ENCODE peak calls at places on chromosomes 3 and 15, in ten cellular contexts. One of them, this sample, is unnamed.

GRCh38 chr15:36544518-36545383 is 34.7 kb upstream of the CDIN1 start:
- DNase-seq in GM12891: no peak
- DNase-seq in breast epithelium: no peak
- DNase-seq in GM23338: peak; percentile 85
- DNase-seq in K562: no peak
- DNase-seq in Panc1: no peak
- DNase-seq in SK-N-MC: no peak
- DNase-seq in suprapubic skin: no peak
- DNase-seq in sigmoid colon: no peak
- DNase-seq in stomach: no peak
- DNase-seq in this sample: no peak

GRCh38 chr15:32694222-32694983 is 23.4 kb upstream of the GREM1 start:
- DNase-seq in Panc1: no peak
- DNase-seq in sigmoid colon: no peak
- DNase-seq in SK-N-MC: no peak
- DNase-seq in suprapubic skin: no peak
- DNase-seq in GM23338: no peak
- DNase-seq in stomach: no peak
- DNase-seq in GM12891: no peak
- DNase-seq in breast epithelium: no peak
- DNase-seq in K562: no peak
- DNase-seq in this sample: no peak

GRCh38 chr15:67840747-67841634 is 1.1 kb upstream of the RNU6-1 start:
- DNase-seq in breast epithelium: no peak
- DNase-seq in sigmoid colon: peak; percentile 75
- DNase-seq in Panc1: no peak
- DNase-seq in GM12891: no peak
- DNase-seq in suprapubic skin: no peak
- DNase-seq in SK-N-MC: no peak
- DNase-seq in GM23338: no peak
- DNase-seq in K562: no peak
- DNase-seq in stomach: no peak
- DNase-seq in this sample: no peak

GRCh38 chr3:190533511-190534282 is 19.8 kb downstream of the IL1RAP start:
- DNase-seq in stomach: no peak
- DNase-seq in GM12891: no peak
- DNase-seq in GM23338: peak; percentile 33
- DNase-seq in Panc1: no peak
- DNase-seq in SK-N-MC: no peak
- DNase-seq in suprapubic skin: peak; percentile 82
- DNase-seq in K562: no peak
- DNase-seq in breast epithelium: no peak
- DNase-seq in sigmoid colon: peak; percentile 78
- DNase-seq in this sample: peak; percentile 82

GRCh38 chr3:156906275-156906674 is 80.1 kb downstream of the LEKR1 start:
- DNase-seq in K562: no peak
- DNase-seq in GM12891: no peak
- DNase-seq in stomach: no peak
- DNase-seq in breast epithelium: no peak
- DNase-seq in Panc1: no peak
- DNase-seq in sigmoid colon: no peak
- DNase-seq in suprapubic skin: no peak
- DNase-seq in GM23338: no peak
- DNase-seq in SK-N-MC: no peak
- DNase-seq in this sample: no peak

GRCh38 chr3:177144922-177145321 is 52.4 kb downstream of the TBL1XR1 start:
- DNase-seq in K562: no peak
- DNase-seq in GM12891: no peak
- DNase-seq in breast epithelium: no peak
- DNase-seq in GM23338: no peak
- DNase-seq in stomach: no peak
- DNase-seq in Panc1: no peak
- DNase-seq in suprapubic skin: no peak
- DNase-seq in SK-N-MC: no peak
- DNase-seq in sigmoid colon: no peak
- DNase-seq in this sample: no peak

GRCh38 chr3:119156868-119157267 is 10.9 kb downstream of the TEX55 start:
- DNase-seq in SK-N-MC: no peak
- DNase-seq in sigmoid colon: no peak
- DNase-seq in GM23338: no peak
- DNase-seq in stomach: no peak
- DNase-seq in breast epithelium: no peak
- DNase-seq in GM12891: no peak
- DNase-seq in Panc1: no peak
- DNase-seq in K562: no peak
- DNase-seq in suprapubic skin: no peak
- DNase-seq in this sample: no peak

GRCh38 chr15:79901958-79902357 is 5.1 kb upstream of the MTHFS start:
- DNase-seq in stomach: no peak
- DNase-seq in K562: no peak
- DNase-seq in GM23338: no peak
- DNase-seq in GM12891: no peak
- DNase-seq in suprapubic skin: no peak
- DNase-seq in Panc1: no peak
- DNase-seq in SK-N-MC: no peak
- DNase-seq in breast epithelium: no peak
- DNase-seq in sigmoid colon: no peak
- DNase-seq in this sample: peak; percentile 74

GRCh38 chr3:188343894-188344293 is 189.9 kb downstream of the LPP start:
- DNase-seq in sigmoid colon: no peak
- DNase-seq in GM12891: no peak
- DNase-seq in Panc1: no peak
- DNase-seq in stomach: no peak
- DNase-seq in suprapubic skin: no peak
- DNase-seq in breast epithelium: no peak
- DNase-seq in SK-N-MC: no peak
- DNase-seq in GM23338: no peak
- DNase-seq in K562: no peak
- DNase-seq in this sample: no peak

GRCh38 chr15:81289910-81290309 is 34.0 kb downstream of the STARD5 start:
- DNase-seq in SK-N-MC: no peak
- DNase-seq in GM12891: no peak
- DNase-seq in stomach: no peak
- DNase-seq in Panc1: no peak
- DNase-seq in K562: no peak
- DNase-seq in GM23338: no peak
- DNase-seq in sigmoid colon: no peak
- DNase-seq in breast epithelium: no peak
- DNase-seq in suprapubic skin: no peak
- DNase-seq in this sample: no peak

GRCh38 chr15:26433818-26434217 is 339.0 kb downstream of the GABRB3 start:
- DNase-seq in GM12891: no peak
- DNase-seq in GM23338: no peak
- DNase-seq in stomach: no peak
- DNase-seq in K562: no peak
- DNase-seq in Panc1: no peak
- DNase-seq in SK-N-MC: no peak
- DNase-seq in breast epithelium: no peak
- DNase-seq in suprapubic skin: no peak
- DNase-seq in sigmoid colon: no peak
- DNase-seq in this sample: no peak

GRCh38 chr3:51024765-51025681 is 350.3 kb downstream of the DOCK3 start:
- DNase-seq in K562: no peak
- DNase-seq in SK-N-MC: no peak
- DNase-seq in sigmoid colon: no peak
- DNase-seq in GM12891: no peak
- DNase-seq in GM23338: peak; percentile 3
- DNase-seq in stomach: peak; percentile 50
- DNase-seq in Panc1: no peak
- DNase-seq in breast epithelium: no peak
- DNase-seq in suprapubic skin: no peak
- DNase-seq in this sample: peak; percentile 5

GRCh38 chr15:42286445-42287029 is 13.3 kb upstream of the TMEM87A start:
- DNase-seq in GM23338: no peak
- DNase-seq in Panc1: no peak
- DNase-seq in stomach: no peak
- DNase-seq in suprapubic skin: no peak
- DNase-seq in K562: no peak
- DNase-seq in breast epithelium: no peak
- DNase-seq in sigmoid colon: no peak
- DNase-seq in GM12891: no peak
- DNase-seq in SK-N-MC: no peak
- DNase-seq in this sample: no peak

GRCh38 chr3:55441499-55441898 is 45.6 kb downstream of the WNT5A start:
- DNase-seq in GM23338: peak; percentile 52
- DNase-seq in stomach: no peak
- DNase-seq in GM12891: no peak
- DNase-seq in sigmoid colon: no peak
- DNase-seq in breast epithelium: no peak
- DNase-seq in SK-N-MC: no peak
- DNase-seq in suprapubic skin: no peak
- DNase-seq in Panc1: no peak
- DNase-seq in K562: no peak
- DNase-seq in this sample: no peak

GRCh38 chr3:13385373-13385965 is 34.7 kb downstream of the NUP210 start:
- DNase-seq in sigmoid colon: no peak
- DNase-seq in suprapubic skin: no peak
- DNase-seq in GM23338: no peak
- DNase-seq in SK-N-MC: no peak
- DNase-seq in Panc1: no peak
- DNase-seq in K562: no peak
- DNase-seq in GM12891: no peak
- DNase-seq in stomach: no peak
- DNase-seq in breast epithelium: no peak
- DNase-seq in this sample: no peak

GRCh38 chr15:70321106-70321809 is 223.5 kb upstream of the TLE3 start:
- DNase-seq in GM23338: no peak
- DNase-seq in breast epithelium: no peak
- DNase-seq in SK-N-MC: no peak
- DNase-seq in K562: no peak
- DNase-seq in stomach: no peak
- DNase-seq in GM12891: no peak
- DNase-seq in suprapubic skin: no peak
- DNase-seq in sigmoid colon: no peak
- DNase-seq in Panc1: no peak
- DNase-seq in this sample: no peak
- TF ChIP-seq POLR2AphosphoS5 in GM23338: no peak
- TF ChIP-seq POLR2AphosphoS5 in breast epithelium: no peak
- TF ChIP-seq POLR2AphosphoS5 in SK-N-MC: no peak
- TF ChIP-seq POLR2AphosphoS5 in K562: no peak
- TF ChIP-seq POLR2AphosphoS5 in stomach: peak; percentile 64
- TF ChIP-seq POLR2AphosphoS5 in GM12891: no peak
- TF ChIP-seq POLR2AphosphoS5 in suprapubic skin: no peak
- TF ChIP-seq POLR2AphosphoS5 in sigmoid colon: peak; percentile 31
- TF ChIP-seq POLR2AphosphoS5 in Panc1: no peak
- TF ChIP-seq POLR2AphosphoS5 in this sample: peak; percentile 37

GRCh38 chr15:90060797-90061196 is 41.5 kb downstream of the IDH2 start:
- DNase-seq in breast epithelium: no peak
- DNase-seq in sigmoid colon: no peak
- DNase-seq in K562: no peak
- DNase-seq in Panc1: no peak
- DNase-seq in GM23338: no peak
- DNase-seq in GM12891: no peak
- DNase-seq in suprapubic skin: no peak
- DNase-seq in stomach: no peak
- DNase-seq in SK-N-MC: no peak
- DNase-seq in this sample: no peak

GRCh38 chr15:90054618-90055097 is 47.6 kb downstream of the IDH2 start:
- DNase-seq in Panc1: no peak
- DNase-seq in SK-N-MC: no peak
- DNase-seq in stomach: no peak
- DNase-seq in sigmoid colon: no peak
- DNase-seq in GM23338: no peak
- DNase-seq in suprapubic skin: no peak
- DNase-seq in K562: no peak
- DNase-seq in GM12891: no peak
- DNase-seq in breast epithelium: no peak
- DNase-seq in this sample: no peak

GRCh38 chr15:90059208-90059985 is 42.9 kb downstream of the IDH2 start:
- DNase-seq in breast epithelium: no peak
- DNase-seq in GM12891: peak; percentile 79
- DNase-seq in sigmoid colon: peak; percentile 82
- DNase-seq in suprapubic skin: peak; percentile 78
- DNase-seq in SK-N-MC: no peak
- DNase-seq in stomach: peak; percentile 73
- DNase-seq in GM23338: peak; percentile 66
- DNase-seq in Panc1: no peak
- DNase-seq in K562: peak; percentile 65
- DNase-seq in this sample: no peak

GRCh38 chr15:90055182-90055581 is 47.1 kb downstream of the IDH2 start:
- DNase-seq in stomach: no peak
- DNase-seq in GM12891: no peak
- DNase-seq in breast epithelium: no peak
- DNase-seq in SK-N-MC: no peak
- DNase-seq in sigmoid colon: no peak
- DNase-seq in Panc1: no peak
- DNase-seq in GM23338: no peak
- DNase-seq in suprapubic skin: no peak
- DNase-seq in K562: no peak
- DNase-seq in this sample: no peak

GRCh38 chr15:90058308-90058707 is 44.0 kb downstream of the IDH2 start:
- DNase-seq in SK-N-MC: no peak
- DNase-seq in GM23338: no peak
- DNase-seq in Panc1: no peak
- DNase-seq in K562: no peak
- DNase-seq in breast epithelium: no peak
- DNase-seq in suprapubic skin: no peak
- DNase-seq in sigmoid colon: no peak
- DNase-seq in GM12891: no peak
- DNase-seq in stomach: no peak
- DNase-seq in this sample: no peak
- TF ChIP-seq POLR2AphosphoS5 in SK-N-MC: no peak
- TF ChIP-seq POLR2AphosphoS5 in GM23338: no peak
- TF ChIP-seq POLR2AphosphoS5 in Panc1: no peak
- TF ChIP-seq POLR2AphosphoS5 in K562: no peak
- TF ChIP-seq POLR2AphosphoS5 in breast epithelium: no peak
- TF ChIP-seq POLR2AphosphoS5 in suprapubic skin: no peak
- TF ChIP-seq POLR2AphosphoS5 in sigmoid colon: no peak
- TF ChIP-seq POLR2AphosphoS5 in GM12891: no peak
- TF ChIP-seq POLR2AphosphoS5 in stomach: no peak
- TF ChIP-seq POLR2AphosphoS5 in this sample: no peak

DNA sequence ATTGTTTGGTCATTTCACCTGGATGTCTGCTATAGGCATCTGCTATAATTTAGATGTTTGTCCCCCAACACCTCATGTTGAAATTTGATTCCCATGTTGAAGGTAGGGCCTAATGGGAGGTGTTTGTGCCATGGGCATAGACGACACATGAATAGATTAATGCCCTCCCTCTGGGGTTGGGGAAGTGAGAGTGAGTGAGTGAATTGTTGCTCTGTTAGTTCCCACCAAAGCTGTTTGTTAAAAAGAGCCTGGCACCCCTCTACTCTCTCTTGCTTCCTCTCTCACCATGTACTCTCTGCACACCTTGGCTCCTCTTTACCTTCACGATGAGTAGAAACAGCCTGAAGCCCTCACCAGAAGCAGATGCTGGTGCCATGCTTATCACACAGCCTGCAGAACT is 23.9 kb upstream of the SORD start:
- DNase-seq in suprapubic skin: no peak
- DNase-seq in sigmoid colon: no peak
- DNase-seq in K562: no peak
- DNase-seq in Panc1: no peak
- DNase-seq in breast epithelium: no peak
- DNase-seq in stomach: no peak
- DNase-seq in GM12891: no peak
- DNase-seq in GM23338: no peak
- DNase-seq in SK-N-MC: no peak
- DNase-seq in this sample: no peak
- TF ChIP-seq POLR2AphosphoS5 in suprapubic skin: no peak
- TF ChIP-seq POLR2AphosphoS5 in sigmoid colon: no peak
- TF ChIP-seq POLR2AphosphoS5 in K562: no peak
- TF ChIP-seq POLR2AphosphoS5 in Panc1: no peak
- TF ChIP-seq POLR2AphosphoS5 in breast epithelium: no peak
- TF ChIP-seq POLR2AphosphoS5 in stomach: no peak
- TF ChIP-seq POLR2AphosphoS5 in GM12891: no peak
- TF ChIP-seq POLR2AphosphoS5 in GM23338: no peak
- TF ChIP-seq POLR2AphosphoS5 in SK-N-MC: no peak
- TF ChIP-seq POLR2AphosphoS5 in this sample: no peak

GRCh38 chr3:152428577-152428976 is 159.8 kb downstream of the MBNL1 start:
- DNase-seq in stomach: no peak
- DNase-seq in sigmoid colon: no peak
- DNase-seq in Panc1: no peak
- DNase-seq in suprapubic skin: no peak
- DNase-seq in breast epithelium: no peak
- DNase-seq in K562: no peak
- DNase-seq in GM23338: no peak
- DNase-seq in GM12891: no peak
- DNase-seq in SK-N-MC: no peak
- DNase-seq in this sample: no peak
- TF ChIP-seq POLR2AphosphoS5 in stomach: no peak
- TF ChIP-seq POLR2AphosphoS5 in sigmoid colon: no peak
- TF ChIP-seq POLR2AphosphoS5 in Panc1: no peak
- TF ChIP-seq POLR2AphosphoS5 in suprapubic skin: no peak
- TF ChIP-seq POLR2AphosphoS5 in breast epithelium: no peak
- TF ChIP-seq POLR2AphosphoS5 in K562: no peak
- TF ChIP-seq POLR2AphosphoS5 in GM23338: no peak
- TF ChIP-seq POLR2AphosphoS5 in GM12891: no peak
- TF ChIP-seq POLR2AphosphoS5 in SK-N-MC: no peak
- TF ChIP-seq POLR2AphosphoS5 in this sample: no peak

This sample was measured in prostate gland.